ENCODE peak calls at places on chromosomes 11 and 22, in five cellular contexts. N, X, G, P and O are unnamed samples. For H3K4me1, the result is how much of the 10 kb centered on the place peaks cover.

GRCh38 chr11:114612686-114613085 is 17.1 kb upstream of the NXPE4 start:
- DNase-seq in N (no peak), G (no peak), X (no peak), P (no peak), O (no peak)

GRCh38 chr11:57387284-57388030 is 3.0 kb downstream of the PRG2 start:
- DNase-seq in X (no peak), G (no peak), P (no peak), N (no peak), O (no peak)

GRCh38 chr22:43230983-43231723 is 44.2 kb upstream of the TTLL12 start:
- DNase-seq in P (no peak), G (peak), N (peak), X (no peak), O (peak)

GRCh38 chr22:37032535-37033460 is 13.3 kb downstream of the MPST start:
- DNase-seq in N (peak), G (peak), X (no peak), P (no peak), O (no peak)

GRCh38 chr22:46585340-46586122 is 34.7 kb upstream of the GRAMD4 start:
- DNase-seq in P (no peak), X (no peak), N (no peak), G (no peak), O (no peak)

GRCh38 chr22:29517215-29517908 is 36.2 kb downstream of the THOC5 start:
- DNase-seq in G (peak), P (no peak), N (no peak), X (no peak), O (peak)

GRCh38 chr11:47243454-47243853 is 5.2 kb downstream of the ACP2 start:
- DNase-seq in N (no peak), P (no peak), G (no peak), X (no peak), O (no peak)

GRCh38 chr11:58575377-58576020 is at the start of gene LPXN:
- DNase-seq in G (no peak), N (no peak), X (no peak), P (no peak), O (no peak)

GRCh38 chr11:129248618-129249017 is 56.5 kb upstream of the ARHGAP32 start:
- DNase-seq in X (no peak), P (no peak), G (no peak), N (no peak), O (no peak)

GRCh38 chr11:126265801-126266200 is 2.9 kb downstream of the SRPRA start:
- DNase-seq in P (no peak), N (no peak), G (no peak), X (no peak), O (no peak)

GRCh38 chr11:27532652-27533325 is 26.2 kb upstream of the LIN7C start:
- DNase-seq in P (no peak), G (no peak), X (no peak), N (no peak), O (no peak)

GRCh38 chr11:70688142-70688541 is 289.8 kb downstream of the CTTN start:
- DNase-seq in P (no peak), X (no peak), N (no peak), G (no peak), O (peak)

GRCh38 chr22:48080304-48081165 is 1318.1 kb downstream of the TBC1D22A start:
- DNase-seq in N (no peak), X (no peak), G (no peak), P (peak), O (no peak)

GRCh38 chr11:85815186-85815911 is 4.4 kb upstream of the SYTL2 start:
- DNase-seq in N (no peak), P (no peak), G (no peak), X (no peak), O (no peak)

GRCh38 chr22:29744902-29745301 is 21.9 kb downstream of the ZMAT5 start:
- DNase-seq in X (no peak), P (no peak), N (no peak), G (peak), O (no peak)

GRCh38 chr22:27443315-27443714 is 358.2 kb downstream of the MN1 start:
- DNase-seq in G (no peak), P (no peak), N (no peak), X (no peak), O (no peak)

GRCh38 chr22:46758867-46759290 is 3.6 kb upstream of the TBC1D22A start:
- DNase-seq in X (no peak), G (peak), P (no peak), N (peak), O (peak)

GRCh38 chr22:25053153-25053805 is 100.8 kb downstream of the KIAA1671 start:
- DNase-seq in N (no peak), G (no peak), P (no peak), X (no peak), O (no peak)

GRCh38 chr22:44158766-44159165 is 22.0 kb upstream of the PARVG start:
- DNase-seq in X (no peak), P (no peak), N (no peak), G (no peak), O (peak)

GRCh38 chr11:126226334-126227084 is 14.9 kb downstream of the FAM118B start:
- DNase-seq in P (no peak), G (no peak), N (no peak), X (no peak), O (no peak)

GRCh38 chr11:93583490-93583889 is 40.3 kb upstream of the SMCO4 start:
- DNase-seq in G (no peak), P (no peak), X (no peak), N (no peak), O (no peak)

GRCh38 chr11:14320020-14320419 is 39.0 kb downstream of the RRAS2 start:
- DNase-seq in P (no peak), X (no peak), N (no peak), G (no peak), O (peak)

GRCh38 chr11:118689503-118689851 is 10.0 kb upstream of the TREH start:
- DNase-seq in N (no peak), P (no peak), X (no peak), G (no peak), O (no peak)

GRCh38 chr11:97865424-97866012 is 1155.2 kb upstream of the CNTN5 start:
- DNase-seq in N (no peak), P (no peak), X (no peak), G (no peak), O (no peak)

GRCh38 chr22:47550524-47551437 is 788.3 kb downstream of the TBC1D22A start:
- DNase-seq in P (no peak), X (peak), G (peak), N (no peak), O (no peak)

GRCh38 chr11:122095950-122096942 is 19.8 kb downstream of the BLID start:
- DNase-seq in N (no peak), P (no peak), G (no peak), X (no peak), O (no peak)

GRCh38 chr11:72625746-72626636 is 48.2 kb downstream of the PDE2A start:
- DNase-seq in G (peak), X (no peak), N (peak), P (peak), O (peak)

GRCh38 chr11:44978961-44979331 is 28.3 kb upstream of the TP53I11 start:
- DNase-seq in X (no peak), N (no peak), G (peak), P (no peak), O (peak)
- TF ChIP-seq POLR2AphosphoS5 in X (no peak), N (no peak), G (no peak), P (no peak), O (no peak)

GRCh38 chr11:10317776-10318526 is 13.1 kb downstream of the ADM start:
- DNase-seq in X (no peak), G (no peak), P (no peak), N (no peak), O (no peak)

GRCh38 chr11:10319691-10320090 is 14.8 kb downstream of the ADM start:
- DNase-seq in N (no peak), G (no peak), X (no peak), P (no peak), O (no peak)

GRCh38 chr11:10318527-10318802 is 13.6 kb downstream of the ADM start:
- DNase-seq in G (no peak), P (no peak), N (peak), X (no peak), O (no peak)

GRCh38 chr11:10315083-10315482 is 10.2 kb downstream of the ADM start:
- DNase-seq in N (no peak), P (no peak), G (no peak), X (no peak), O (no peak)

DNA sequence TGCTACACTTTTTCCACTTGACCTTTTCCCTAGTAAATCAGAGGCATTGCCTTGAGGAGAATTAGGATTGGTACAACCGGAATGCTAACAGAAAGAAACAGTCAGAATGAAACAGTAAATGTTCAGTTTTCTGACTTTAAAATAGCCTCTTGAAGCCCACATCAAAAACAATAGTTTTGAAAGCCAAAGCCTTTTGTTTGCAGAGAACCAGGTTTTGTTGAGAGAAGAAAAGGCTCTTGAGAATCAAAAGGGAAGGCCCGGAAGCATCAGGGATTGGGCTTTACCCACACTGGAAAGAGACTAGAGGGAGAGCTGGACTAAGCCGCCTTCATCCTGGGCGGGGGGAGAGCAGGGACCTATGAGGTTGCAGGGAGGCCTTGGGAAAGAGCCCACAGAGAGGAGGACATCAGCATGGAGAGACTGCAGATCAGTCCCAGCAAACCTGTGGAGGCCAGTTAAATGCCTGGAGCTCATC is 12.4 kb downstream of the ADM start:
- DNase-seq in P (no peak), G (no peak), N (no peak), X (no peak), O (no peak)
- TF ChIP-seq CTCF in P (no peak), G (no peak), N (no peak), X (no peak), O (no peak)

DNA sequence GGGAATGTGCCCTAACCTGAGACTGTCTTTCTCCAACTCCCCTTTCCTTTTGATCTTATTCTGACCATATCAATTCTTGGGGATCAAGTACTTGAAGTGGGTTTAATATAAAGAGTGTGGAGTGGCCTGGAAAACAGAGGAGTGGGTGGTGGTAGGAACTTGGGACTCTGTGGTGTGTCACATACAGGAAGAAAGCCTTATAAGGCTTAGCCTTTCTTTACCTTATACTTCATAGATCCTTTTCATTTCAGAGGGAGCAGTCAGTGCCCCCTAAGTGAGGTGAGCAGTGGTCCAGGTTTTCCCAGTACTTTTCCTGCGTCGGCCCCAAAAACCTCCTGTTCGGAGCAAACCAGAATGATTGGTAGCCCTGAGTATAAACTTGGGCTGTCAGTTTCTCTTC is 486 bp downstream of the OOSP1 start:
- DNase-seq in N (no peak), X (no peak), G (no peak), P (no peak), O (no peak)
- H3K4me1 ChIP-seq in N (under half), X (under half), G (under half), P (under half), O (under half)

GRCh38 chr11:133927690-133928627 is 28.8 kb downstream of the IGSF9B start:
- DNase-seq in X (no peak), G (peak), P (peak), N (peak), O (peak)

GRCh38 chr11:133926466-133927246 is 30.1 kb downstream of the IGSF9B start:
- DNase-seq in P (no peak), N (no peak), G (no peak), X (no peak), O (no peak)

GRCh38 chr11:133929401-133930052 is 27.2 kb downstream of the IGSF9B start:
- DNase-seq in G (no peak), N (no peak), X (no peak), P (no peak), O (no peak)

GRCh38 chr11:133930053-133930766 is 26.6 kb downstream of the IGSF9B start:
- DNase-seq in X (no peak), P (no peak), G (no peak), N (no peak), O (no peak)

DNA sequence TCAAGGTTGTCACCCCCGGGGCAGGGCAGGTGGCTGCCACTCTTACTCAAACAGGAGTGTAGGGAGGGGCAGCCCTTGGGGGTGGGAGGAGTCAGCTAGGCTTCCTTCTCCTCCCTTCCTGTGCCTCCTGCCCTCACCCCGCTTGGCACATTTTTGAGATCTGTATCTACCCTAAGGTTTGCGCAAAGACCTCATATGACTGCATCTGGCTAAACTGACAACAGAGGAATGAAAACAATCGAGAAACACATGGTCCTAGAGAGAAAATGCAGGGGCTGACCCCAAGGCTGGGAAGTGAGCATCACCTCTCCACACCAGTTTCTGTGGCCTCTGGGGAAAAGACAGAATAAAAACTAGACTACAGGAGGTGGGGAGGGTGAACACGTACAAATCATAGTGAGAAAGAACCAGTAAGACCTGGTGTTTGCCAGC is 28.1 kb downstream of the IGSF9B start:
- DNase-seq in P (no peak), N (peak), G (peak), X (no peak), O (no peak)
- TF ChIP-seq POLR2AphosphoS5 in P (no peak), N (no peak), G (no peak), X (no peak), O (no peak)

GRCh38 chr22:38717244-38717643 is 11.5 kb downstream of the GTPBP1 start:
- DNase-seq in X (no peak), G (no peak), N (no peak), P (peak), O (no peak)

GRCh38 chr22:38716271-38716670 is 10.5 kb downstream of the GTPBP1 start:
- DNase-seq in X (no peak), G (no peak), P (peak), N (no peak), O (no peak)

GRCh38 chr22:38715176-38715764 is 9.5 kb downstream of the GTPBP1 start:
- DNase-seq in N (no peak), G (no peak), P (no peak), X (no peak), O (peak)

GRCh38 chr22:38715852-38716251 is 10.1 kb downstream of the GTPBP1 start:
- DNase-seq in G (no peak), X (no peak), P (no peak), N (no peak), O (no peak)

GRCh38 chr22:38716827-38717226 is 11.1 kb downstream of the GTPBP1 start:
- DNase-seq in G (no peak), P (no peak), N (no peak), X (no peak), O (no peak)
- TF ChIP-seq CTCF in G (no peak), P (no peak), N (no peak), X (no peak), O (no peak)